ENCODE peak calls at places on chromosomes 5 and 9, in six cellular contexts. One of them, this sample, is unnamed.

GRCh38 chr9:118896356-118897000 is 472.8 kb downstream of the BRINP1 start:
- DNase-seq in ELF-1: no peak
- DNase-seq in right atrium auricular region: no peak
- DNase-seq in stimulated activated CD4-positive, alpha-beta T cell treated with anti-CD3 and anti-CD28 coated beads, Interleukin-1b, Interleukin-23, amount 100 ng/mL, for 1 hour: no peak
- DNase-seq in HCT116: no peak
- DNase-seq in GM04504: no peak
- DNase-seq in this sample: no peak

GRCh38 chr5:158320178-158320674 is 461.3 kb upstream of the CLINT1 start:
- DNase-seq in ELF-1: no peak
- DNase-seq in right atrium auricular region: no peak
- DNase-seq in stimulated activated CD4-positive, alpha-beta T cell treated with anti-CD3 and anti-CD28 coated beads, Interleukin-1b, Interleukin-23, amount 100 ng/mL, for 1 hour: no peak
- DNase-seq in HCT116: no peak
- DNase-seq in GM04504: no peak
- DNase-seq in this sample: no peak

GRCh38 chr9:130185494-130186005 is 13.3 kb downstream of the NCS1 start:
- DNase-seq in ELF-1: peak; percentile 63
- DNase-seq in right atrium auricular region: no peak
- DNase-seq in stimulated activated CD4-positive, alpha-beta T cell treated with anti-CD3 and anti-CD28 coated beads, Interleukin-1b, Interleukin-23, amount 100 ng/mL, for 1 hour: no peak
- DNase-seq in HCT116: no peak
- DNase-seq in GM04504: no peak
- DNase-seq in this sample: no peak

GRCh38 chr9:108552459-108553040 is 303.2 kb downstream of the ACTL7B start:
- DNase-seq in ELF-1: no peak
- DNase-seq in right atrium auricular region: no peak
- DNase-seq in stimulated activated CD4-positive, alpha-beta T cell treated with anti-CD3 and anti-CD28 coated beads, Interleukin-1b, Interleukin-23, amount 100 ng/mL, for 1 hour: no peak
- DNase-seq in HCT116: peak; percentile 68
- DNase-seq in GM04504: no peak
- DNase-seq in this sample: no peak

GRCh38 chr5:54309751-54310432 is 481 bp downstream of the ARL15 start:
- DNase-seq in ELF-1: no peak
- DNase-seq in right atrium auricular region: peak; percentile 61
- DNase-seq in stimulated activated CD4-positive, alpha-beta T cell treated with anti-CD3 and anti-CD28 coated beads, Interleukin-1b, Interleukin-23, amount 100 ng/mL, for 1 hour: peak; percentile 10
- DNase-seq in HCT116: no peak
- DNase-seq in GM04504: no peak
- DNase-seq in this sample: no peak

GRCh38 chr9:34185778-34186551 is 7.1 kb downstream of the UBAP1 start:
- DNase-seq in ELF-1: no peak
- DNase-seq in right atrium auricular region: peak; percentile 66
- DNase-seq in stimulated activated CD4-positive, alpha-beta T cell treated with anti-CD3 and anti-CD28 coated beads, Interleukin-1b, Interleukin-23, amount 100 ng/mL, for 1 hour: no peak
- DNase-seq in HCT116: peak; percentile 68
- DNase-seq in GM04504: peak; percentile 90
- DNase-seq in this sample: peak; percentile 43

GRCh38 chr5:38755171-38755570 is 90.6 kb upstream of the OSMR start:
- DNase-seq in ELF-1: no peak
- DNase-seq in right atrium auricular region: no peak
- DNase-seq in stimulated activated CD4-positive, alpha-beta T cell treated with anti-CD3 and anti-CD28 coated beads, Interleukin-1b, Interleukin-23, amount 100 ng/mL, for 1 hour: no peak
- DNase-seq in HCT116: no peak
- DNase-seq in GM04504: peak; percentile 8
- DNase-seq in this sample: no peak

GRCh38 chr9:133928248-133928764 is 63.8 kb downstream of the VAV2 start:
- DNase-seq in ELF-1: no peak
- DNase-seq in right atrium auricular region: no peak
- DNase-seq in stimulated activated CD4-positive, alpha-beta T cell treated with anti-CD3 and anti-CD28 coated beads, Interleukin-1b, Interleukin-23, amount 100 ng/mL, for 1 hour: no peak
- DNase-seq in HCT116: no peak
- DNase-seq in GM04504: no peak
- DNase-seq in this sample: no peak

GRCh38 chr5:174692381-174692780 is 32.0 kb upstream of the MSX2 start:
- DNase-seq in ELF-1: peak; percentile 25
- DNase-seq in right atrium auricular region: no peak
- DNase-seq in stimulated activated CD4-positive, alpha-beta T cell treated with anti-CD3 and anti-CD28 coated beads, Interleukin-1b, Interleukin-23, amount 100 ng/mL, for 1 hour: no peak
- DNase-seq in HCT116: no peak
- DNase-seq in GM04504: no peak
- DNase-seq in this sample: no peak

GRCh38 chr9:125966456-125966855 is 219.3 kb downstream of the PBX3 start:
- DNase-seq in ELF-1: no peak
- DNase-seq in right atrium auricular region: no peak
- DNase-seq in stimulated activated CD4-positive, alpha-beta T cell treated with anti-CD3 and anti-CD28 coated beads, Interleukin-1b, Interleukin-23, amount 100 ng/mL, for 1 hour: no peak
- DNase-seq in HCT116: no peak
- DNase-seq in GM04504: no peak
- DNase-seq in this sample: no peak

GRCh38 chr9:70049236-70049635 is 5.6 kb downstream of the MAMDC2 start:
- DNase-seq in ELF-1: no peak
- DNase-seq in right atrium auricular region: peak; percentile 87
- DNase-seq in stimulated activated CD4-positive, alpha-beta T cell treated with anti-CD3 and anti-CD28 coated beads, Interleukin-1b, Interleukin-23, amount 100 ng/mL, for 1 hour: no peak
- DNase-seq in HCT116: no peak
- DNase-seq in GM04504: peak; percentile 41
- DNase-seq in this sample: no peak

GRCh38 chr5:121691478-121691877 is 160.2 kb upstream of the FTMT start:
- DNase-seq in ELF-1: no peak
- DNase-seq in right atrium auricular region: no peak
- DNase-seq in stimulated activated CD4-positive, alpha-beta T cell treated with anti-CD3 and anti-CD28 coated beads, Interleukin-1b, Interleukin-23, amount 100 ng/mL, for 1 hour: no peak
- DNase-seq in HCT116: no peak
- DNase-seq in GM04504: no peak
- DNase-seq in this sample: no peak

GRCh38 chr9:35935755-35936509 is 22.0 kb downstream of the OR2S2 start:
- DNase-seq in ELF-1: no peak
- DNase-seq in right atrium auricular region: no peak
- DNase-seq in stimulated activated CD4-positive, alpha-beta T cell treated with anti-CD3 and anti-CD28 coated beads, Interleukin-1b, Interleukin-23, amount 100 ng/mL, for 1 hour: no peak
- DNase-seq in HCT116: no peak
- DNase-seq in GM04504: peak; percentile 15
- DNase-seq in this sample: no peak

GRCh38 chr5:73256462-73257260 is 83.7 kb downstream of the TMEM174 start:
- DNase-seq in ELF-1: no peak
- DNase-seq in right atrium auricular region: no peak
- DNase-seq in stimulated activated CD4-positive, alpha-beta T cell treated with anti-CD3 and anti-CD28 coated beads, Interleukin-1b, Interleukin-23, amount 100 ng/mL, for 1 hour: no peak
- DNase-seq in HCT116: no peak
- DNase-seq in GM04504: no peak
- DNase-seq in this sample: no peak

GRCh38 chr9:31323726-31324444 is 1060.6 kb upstream of the ACO1 start:
- DNase-seq in ELF-1: no peak
- DNase-seq in right atrium auricular region: no peak
- DNase-seq in stimulated activated CD4-positive, alpha-beta T cell treated with anti-CD3 and anti-CD28 coated beads, Interleukin-1b, Interleukin-23, amount 100 ng/mL, for 1 hour: no peak
- DNase-seq in HCT116: no peak
- DNase-seq in GM04504: no peak
- DNase-seq in this sample: no peak

GRCh38 chr9:110183208-110184145 is 24.5 kb downstream of the C9orf152 start:
- DNase-seq in ELF-1: peak; percentile 45
- DNase-seq in right atrium auricular region: peak; percentile 64
- DNase-seq in stimulated activated CD4-positive, alpha-beta T cell treated with anti-CD3 and anti-CD28 coated beads, Interleukin-1b, Interleukin-23, amount 100 ng/mL, for 1 hour: peak; percentile 12
- DNase-seq in HCT116: peak; percentile 68
- DNase-seq in GM04504: peak; percentile 42
- DNase-seq in this sample: no peak

GRCh38 chr5:144822544-144822943 is 651.9 kb downstream of the KCTD16 start:
- DNase-seq in ELF-1: no peak
- DNase-seq in right atrium auricular region: no peak
- DNase-seq in stimulated activated CD4-positive, alpha-beta T cell treated with anti-CD3 and anti-CD28 coated beads, Interleukin-1b, Interleukin-23, amount 100 ng/mL, for 1 hour: no peak
- DNase-seq in HCT116: no peak
- DNase-seq in GM04504: no peak
- DNase-seq in this sample: no peak

GRCh38 chr5:110270-110888 is 18.4 kb downstream of the PLEKHG4B start:
- DNase-seq in ELF-1: no peak
- DNase-seq in right atrium auricular region: no peak
- DNase-seq in stimulated activated CD4-positive, alpha-beta T cell treated with anti-CD3 and anti-CD28 coated beads, Interleukin-1b, Interleukin-23, amount 100 ng/mL, for 1 hour: no peak
- DNase-seq in HCT116: no peak
- DNase-seq in GM04504: no peak
- DNase-seq in this sample: no peak

GRCh38 chr9:127066060-127066774 is 56.2 kb downstream of the ANGPTL2 start:
- DNase-seq in ELF-1: no peak
- DNase-seq in right atrium auricular region: no peak
- DNase-seq in stimulated activated CD4-positive, alpha-beta T cell treated with anti-CD3 and anti-CD28 coated beads, Interleukin-1b, Interleukin-23, amount 100 ng/mL, for 1 hour: no peak
- DNase-seq in HCT116: no peak
- DNase-seq in GM04504: no peak
- DNase-seq in this sample: no peak

GRCh38 chr9:125650271-125650737 is 56.7 kb downstream of the MAPKAP1 start:
- DNase-seq in ELF-1: peak; percentile 49
- DNase-seq in right atrium auricular region: no peak
- DNase-seq in stimulated activated CD4-positive, alpha-beta T cell treated with anti-CD3 and anti-CD28 coated beads, Interleukin-1b, Interleukin-23, amount 100 ng/mL, for 1 hour: no peak
- DNase-seq in HCT116: no peak
- DNase-seq in GM04504: no peak
- DNase-seq in this sample: no peak

GRCh38 chr9:38708759-38709158 is 11.2 kb downstream of the FAM240B start:
- DNase-seq in ELF-1: no peak
- DNase-seq in right atrium auricular region: peak; percentile 23
- DNase-seq in stimulated activated CD4-positive, alpha-beta T cell treated with anti-CD3 and anti-CD28 coated beads, Interleukin-1b, Interleukin-23, amount 100 ng/mL, for 1 hour: no peak
- DNase-seq in HCT116: no peak
- DNase-seq in GM04504: no peak
- DNase-seq in this sample: no peak

GRCh38 chr5:176810084-176810597 is at the start of gene UNC5A:
- DNase-seq in ELF-1: peak; percentile 58
- DNase-seq in right atrium auricular region: no peak
- DNase-seq in stimulated activated CD4-positive, alpha-beta T cell treated with anti-CD3 and anti-CD28 coated beads, Interleukin-1b, Interleukin-23, amount 100 ng/mL, for 1 hour: peak; percentile 35
- DNase-seq in HCT116: peak; percentile 63
- DNase-seq in GM04504: no peak
- DNase-seq in this sample: peak; percentile 10

GRCh38 chr5:72380491-72381274 is 60.5 kb downstream of the PTCD2 start:
- DNase-seq in ELF-1: no peak
- DNase-seq in right atrium auricular region: no peak
- DNase-seq in stimulated activated CD4-positive, alpha-beta T cell treated with anti-CD3 and anti-CD28 coated beads, Interleukin-1b, Interleukin-23, amount 100 ng/mL, for 1 hour: no peak
- DNase-seq in HCT116: no peak
- DNase-seq in GM04504: no peak
- DNase-seq in this sample: no peak

GRCh38 chr5:140324834-140325195 is 21.6 kb downstream of the HBEGF start:
- DNase-seq in ELF-1: no peak
- DNase-seq in right atrium auricular region: no peak
- DNase-seq in stimulated activated CD4-positive, alpha-beta T cell treated with anti-CD3 and anti-CD28 coated beads, Interleukin-1b, Interleukin-23, amount 100 ng/mL, for 1 hour: no peak
- DNase-seq in HCT116: no peak
- DNase-seq in GM04504: no peak
- DNase-seq in this sample: no peak

GRCh38 chr9:138020120-138020794 is 142.7 kb downstream of the CACNA1B start:
- DNase-seq in ELF-1: no peak
- DNase-seq in right atrium auricular region: peak; percentile 55
- DNase-seq in stimulated activated CD4-positive, alpha-beta T cell treated with anti-CD3 and anti-CD28 coated beads, Interleukin-1b, Interleukin-23, amount 100 ng/mL, for 1 hour: no peak
- DNase-seq in HCT116: no peak
- DNase-seq in GM04504: no peak
- DNase-seq in this sample: no peak

GRCh38 chr9:77951369-77951768 is 80.2 kb downstream of the GNAQ start:
- DNase-seq in ELF-1: no peak
- DNase-seq in right atrium auricular region: no peak
- DNase-seq in stimulated activated CD4-positive, alpha-beta T cell treated with anti-CD3 and anti-CD28 coated beads, Interleukin-1b, Interleukin-23, amount 100 ng/mL, for 1 hour: no peak
- DNase-seq in HCT116: no peak
- DNase-seq in GM04504: no peak
- DNase-seq in this sample: no peak

GRCh38 chr9:21974542-21975409 is 19.4 kb downstream of the CDKN2A start:
- DNase-seq in ELF-1: peak; percentile 66
- DNase-seq in right atrium auricular region: no peak
- DNase-seq in stimulated activated CD4-positive, alpha-beta T cell treated with anti-CD3 and anti-CD28 coated beads, Interleukin-1b, Interleukin-23, amount 100 ng/mL, for 1 hour: no peak
- DNase-seq in HCT116: peak; percentile 29
- DNase-seq in GM04504: no peak
- DNase-seq in this sample: no peak

GRCh38 chr5:9222054-9222738 is 323.7 kb downstream of the SEMA5A start:
- DNase-seq in ELF-1: peak; percentile 67
- DNase-seq in right atrium auricular region: no peak
- DNase-seq in stimulated activated CD4-positive, alpha-beta T cell treated with anti-CD3 and anti-CD28 coated beads, Interleukin-1b, Interleukin-23, amount 100 ng/mL, for 1 hour: no peak
- DNase-seq in HCT116: no peak
- DNase-seq in GM04504: no peak
- DNase-seq in this sample: no peak

GRCh38 chr9:7534211-7534935 is 265.2 kb downstream of the DMAC1 start:
- DNase-seq in ELF-1: no peak
- DNase-seq in right atrium auricular region: no peak
- DNase-seq in stimulated activated CD4-positive, alpha-beta T cell treated with anti-CD3 and anti-CD28 coated beads, Interleukin-1b, Interleukin-23, amount 100 ng/mL, for 1 hour: no peak
- DNase-seq in HCT116: no peak
- DNase-seq in GM04504: no peak
- DNase-seq in this sample: no peak

This sample was measured in T-helper 2 cell.